ENCODE peak calls at places on chromosomes 11 and 22, in five cellular contexts. B is thoracic aorta, O is OCI-LY7, J is HAP-1, T is A549. I is an unnamed sample.

GRCh38 chr11:1260023-1260501 is 37.2 kb downstream of the MUC5B start:
- DNase-seq in B (no peak), O (peak; percentile 57), J (no peak), T (peak; percentile 76), I (no peak)

GRCh38 chr11:133907841-133908241 is 48.9 kb downstream of the IGSF9B start:
- DNase-seq in B (no peak), O (no peak), J (no peak), T (no peak), I (no peak)

GRCh38 chr11:127862406-127862805 is 725.0 kb downstream of the ETS1 start:
- DNase-seq in B (no peak), O (no peak), J (no peak), T (peak; percentile 21), I (no peak)

GRCh38 chr11:12845739-12846358 is 163.3 kb upstream of the RASSF10 start:
- DNase-seq in B (no peak), O (peak; percentile 59), J (peak; percentile 84), T (peak; percentile 29), I (no peak)

GRCh38 chr11:62472063-62472884 is 53.4 kb downstream of the SCGB1A1 start:
- DNase-seq in B (no peak), O (no peak), J (no peak), T (peak; percentile 57), I (no peak)

GRCh38 chr11:109939176-109939810 is 153.9 kb upstream of the ZC3H12C start:
- DNase-seq in B (no peak), O (peak; percentile 34), J (peak; percentile 62), T (peak; percentile 80), I (no peak)

GRCh38 chr11:131978351-131978750 is 607.9 kb downstream of the NTM start:
- DNase-seq in B (no peak), O (no peak), J (no peak), T (no peak), I (no peak)

GRCh38 chr11:115958089-115959000 is 454.1 kb upstream of the CADM1 start:
- DNase-seq in B (no peak), O (no peak), J (no peak), T (no peak), I (no peak)

GRCh38 chr11:1873048-1873812 is 18.5 kb downstream of the PRR33 start:
- DNase-seq in B (no peak), O (no peak), J (no peak), T (peak; percentile 41), I (no peak)

GRCh38 chr11:119513141-119513805 is 90.3 kb upstream of the THY1 start:
- DNase-seq in B (no peak), O (no peak), J (no peak), T (no peak), I (no peak)

GRCh38 chr11:70281114-70281729 is 10.7 kb downstream of the PPFIA1 start:
- DNase-seq in B (peak; percentile 37), O (no peak), J (no peak), T (no peak), I (no peak)

GRCh38 chr11:28739489-28740280 is 631.5 kb downstream of the METTL15 start:
- DNase-seq in B (no peak), O (no peak), J (no peak), T (no peak), I (no peak)

GRCh38 chr11:108648528-108648885 is 16.4 kb upstream of the DDX10 start:
- DNase-seq in B (no peak), O (no peak), J (no peak), T (no peak), I (no peak)

GRCh38 chr22:45286854-45287551 is 2.3 kb downstream of the UPK3A start:
- DNase-seq in B (no peak), O (no peak), J (no peak), T (no peak), I (no peak)

GRCh38 chr11:33685061-33685460 is 15.6 kb downstream of the C11orf91 start:
- DNase-seq in B (no peak), O (no peak), J (no peak), T (no peak), I (no peak)

GRCh38 chr22:39946571-39947407 is 13.4 kb upstream of the TMA7B start:
- DNase-seq in B (no peak), O (peak; percentile 82), J (no peak), T (no peak), I (no peak)

GRCh38 chr11:130243816-130244215 is 70.9 kb downstream of the ZBTB44 start:
- DNase-seq in B (no peak), O (no peak), J (no peak), T (no peak), I (no peak)

GRCh38 chr11:10603721-10604297 is 35.3 kb upstream of the LYVE1 start:
- DNase-seq in B (no peak), O (no peak), J (no peak), T (no peak), I (no peak)

GRCh38 chr22:27558658-27559371 is 242.7 kb downstream of the MN1 start:
- DNase-seq in B (no peak), O (no peak), J (no peak), T (no peak), I (no peak)

GRCh38 chr11:48170176-48170839 is 46.3 kb upstream of the OR4B1 start:
- DNase-seq in B (no peak), O (peak; percentile 12), J (no peak), T (no peak), I (no peak)

DNA sequence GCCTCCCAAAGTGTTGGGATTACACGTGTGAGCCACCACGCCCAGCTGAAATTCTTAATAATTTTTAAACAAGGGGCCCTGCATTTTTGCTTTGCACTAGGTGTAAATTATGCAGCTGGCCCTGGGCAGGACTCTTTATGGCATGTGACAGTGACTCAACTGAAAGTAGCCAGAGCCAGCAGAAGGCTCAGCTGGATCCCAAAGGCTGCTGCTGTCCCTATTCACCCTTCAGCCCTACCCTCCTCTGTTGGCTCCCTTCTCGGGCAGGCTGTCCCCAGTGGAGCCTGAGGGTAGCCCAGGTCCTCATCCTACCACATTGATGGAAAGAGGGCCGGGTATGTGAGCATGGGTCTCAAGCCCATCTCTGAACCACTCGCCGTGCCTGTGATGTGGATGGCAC is 45.6 kb downstream of the CD82 start:
- DNase-seq in B (no peak), O (no peak), J (no peak), T (no peak), I (no peak)
- H3K4me1 ChIP-seq in B (peaks cover 41% of the 10 kb centered on the region), O (peaks cover 45% of the 10 kb centered on the region), J (no peaks in the 10 kb centered on the region), T (peaks cover 12% of the 10 kb centered on the region), I (peaks cover 93% of the 10 kb centered on the region)

GRCh38 chr22:36221799-36222751 is 17.3 kb downstream of the APOL2 start:
- DNase-seq in B (no peak), O (peak; percentile 64), J (peak; percentile 52), T (peak; percentile 39), I (peak; percentile 26)
- H3K4me3 ChIP-seq in B (no peak overlapping the region), O (no peak overlapping the region), J (no peak overlapping the region), T (no peak overlapping the region), I (no peak overlapping the region)

GRCh38 chr11:79226136-79226535 is 214.7 kb downstream of the TENM4 start:
- DNase-seq in B (no peak), O (no peak), J (no peak), T (no peak), I (no peak)
- H3K4me1 ChIP-seq in B (peaks cover 4% of the 10 kb centered on the region), O (no peaks in the 10 kb centered on the region), J (no peaks in the 10 kb centered on the region), T (no peaks in the 10 kb centered on the region), I (no peaks in the 10 kb centered on the region)

DNA sequence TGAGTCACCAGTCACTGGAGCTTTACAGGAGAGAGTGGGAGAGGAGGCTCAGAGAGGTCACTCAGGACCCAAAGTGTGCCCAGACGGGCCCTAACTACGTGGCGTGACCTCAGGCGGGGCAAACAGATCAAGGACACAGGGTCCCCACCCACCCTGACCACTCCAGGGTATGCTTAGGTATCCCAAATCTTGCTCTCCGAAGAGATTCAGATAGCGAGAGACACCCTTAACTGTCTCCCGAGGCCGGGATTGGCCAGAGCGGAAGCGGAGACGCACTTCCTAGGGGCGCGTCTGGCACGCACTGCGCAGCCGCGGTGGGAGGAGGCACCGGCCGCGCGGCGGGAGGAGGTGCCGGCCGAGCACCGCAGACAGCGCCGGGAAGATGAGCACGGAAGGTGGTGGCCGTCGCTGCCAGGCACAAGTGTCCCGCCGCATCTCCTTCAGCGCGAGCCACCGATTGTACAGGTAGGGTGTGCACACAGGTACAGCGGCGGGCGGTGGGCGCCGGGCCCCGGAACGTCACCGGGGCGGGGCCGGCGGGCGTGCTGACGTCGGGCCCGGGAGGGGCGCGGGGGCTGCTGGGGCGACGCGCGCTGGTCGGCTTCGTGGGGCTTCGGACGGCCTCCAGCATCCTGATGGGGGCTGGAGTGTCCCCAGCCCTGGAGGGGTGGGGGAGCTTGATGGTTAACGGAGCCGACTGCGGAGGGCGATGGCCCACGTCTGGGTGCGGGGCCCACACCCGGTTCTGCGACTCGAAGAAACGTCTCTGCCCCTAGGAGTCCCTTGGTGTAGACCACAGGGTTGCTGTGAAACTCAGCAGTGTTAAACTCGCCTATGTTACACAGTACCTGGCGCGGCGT is at the start of gene PTS:
- DNase-seq in B (peak; percentile 46), O (peak; percentile 91), J (peak; percentile 81), T (peak; percentile 84), I (peak; percentile 81)
- H3K4me3 ChIP-seq in B (peak within 1 kb of the TSS; percentile 80), O (peak within 1 kb of the TSS; percentile 79), J (peak within 1 kb of the TSS; percentile 68), T (peak within 1 kb of the TSS; percentile 80), I (peak within 1 kb of the TSS; percentile 100)

GRCh38 chr11:122187373-122188165 is 71.6 kb upstream of the BLID start:
- DNase-seq in B (no peak), O (no peak), J (no peak), T (no peak), I (no peak)
- H3K4me1 ChIP-seq in B (peaks cover 14% of the 10 kb centered on the region), O (no peaks in the 10 kb centered on the region), J (no peaks in the 10 kb centered on the region), T (peaks cover 56% of the 10 kb centered on the region), I (no peaks in the 10 kb centered on the region)

GRCh38 chr11:69217276-69218105 is 61.8 kb downstream of the SMIM38 start:
- DNase-seq in B (no peak), O (no peak), J (no peak), T (no peak), I (no peak)
- H3K4me3 ChIP-seq in B (no peak overlapping the region), O (no peak overlapping the region), J (no peak overlapping the region), T (no peak overlapping the region), I (no peak overlapping the region)

GRCh38 chr11:44955019-44955738 is 4.5 kb upstream of the TP53I11 start:
- DNase-seq in B (no peak), O (no peak), J (no peak), T (peak; percentile 63), I (no peak)

GRCh38 chr11:44960200-44960845 is 9.6 kb upstream of the TP53I11 start:
- DNase-seq in B (no peak), O (no peak), J (no peak), T (no peak), I (no peak)

GRCh38 chr11:44957051-44957515 is 6.4 kb upstream of the TP53I11 start:
- DNase-seq in B (no peak), O (no peak), J (peak; percentile 72), T (no peak), I (no peak)

GRCh38 chr11:44959064-44959463 is 8.4 kb upstream of the TP53I11 start:
- DNase-seq in B (no peak), O (no peak), J (no peak), T (no peak), I (no peak)

GRCh38 chr11:44958165-44958564 is 7.5 kb upstream of the TP53I11 start:
- DNase-seq in B (no peak), O (no peak), J (no peak), T (no peak), I (no peak)
- H3K4me1 ChIP-seq in B (no peaks in the 10 kb centered on the region), O (peaks cover 9% of the 10 kb centered on the region), J (peaks cover 6% of the 10 kb centered on the region), T (peaks cover 27% of the 10 kb centered on the region), I (no peaks in the 10 kb centered on the region)